ENCODE peak calls at places on chromosome 16, in four cellular contexts. V is NCI-H1092; G is K562; H is activated naive CD4-positive, alpha-beta T cell treated with anti-CD3 and anti-CD28 coated beads, Interleukin-2, amount 10 ng/mL, durations not matched to agents 7 days and 5 days. F is an unnamed sample.

GRCh38 chr16:89118361-89119061 is 24.9 kb downstream of the ACSF3 start:
- DNase-seq in V (no peak), G (no peak), H (no peak), F (no peak)

GRCh38 chr16:21300309-21301167 is 22.4 kb upstream of the CRYM start:
- DNase-seq in V (peak), G (peak), H (peak), F (peak)

GRCh38 chr16:24188143-24188542 is 68.0 kb upstream of the CACNG3 start:
- DNase-seq in V (no peak), G (no peak), H (no peak), F (no peak)

GRCh38 chr16:26371349-26371869 is 679.6 kb downstream of the HS3ST4 start:
- DNase-seq in V (no peak), G (no peak), H (no peak), F (no peak)

GRCh38 chr16:30903002-30903401 is 6.6 kb downstream of the CTF1 start:
- DNase-seq in V (no peak), G (peak), H (peak), F (no peak)

GRCh38 chr16:81554993-81555392 is 110.4 kb downstream of the CMIP start:
- DNase-seq in V (no peak), G (no peak), H (no peak), F (no peak)

GRCh38 chr16:22634913-22635312 is 124.2 kb downstream of the NPIPB5 start:
- DNase-seq in V (no peak), G (no peak), H (no peak), F (no peak)

GRCh38 chr16:678858-679807 is 1.1 kb upstream of the STUB1 start:
- DNase-seq in V (peak), G (peak), H (peak), F (peak)

GRCh38 chr16:14004719-14005315 is 66.3 kb upstream of the MRTFB start:
- DNase-seq in V (no peak), G (no peak), H (no peak), F (no peak)

GRCh38 chr16:47018223-47018891 is 44.9 kb upstream of the DNAJA2 start:
- DNase-seq in V (peak), G (peak), H (peak), F (peak)

F was measured in HEK293T.